ENCODE peak calls at places on chromosomes 2 and 18, in seven cellular contexts. P is astrocyte of the cerebellum, F is EL, L is A172, K is fibroblast of the aortic adventitia, U is fibroblast of the conjunctiva, Y is putamen. M is an unnamed sample.

GRCh38 chr2:117960231-117960630 is 53.6 kb downstream of the CCDC93 start:
- DNase-seq in P (no peak), F (no peak), Y (peak; percentile 53), K (peak; percentile 77), U (no peak), L (no peak), M (no peak)

GRCh38 chr2:205409403-205409802 is 272.9 kb upstream of the NRP2 start:
- DNase-seq in F (peak; percentile 30), U (no peak), Y (no peak), L (no peak), K (no peak), P (no peak), M (peak; percentile 50)

GRCh38 chr18:995641-996040 is 91.0 kb downstream of the ADCYAP1 start:
- DNase-seq in K (peak; percentile 95), U (no peak), Y (no peak), L (peak; percentile 88), F (peak; percentile 81), P (peak; percentile 66), M (peak; percentile 93)

GRCh38 chr2:194826241-194826640 is 830.8 kb upstream of the SLC39A10 start:
- DNase-seq in F (peak; percentile 4), L (peak; percentile 53), Y (no peak), K (no peak), U (no peak), P (no peak), M (no peak)

GRCh38 chr2:113061896-113062770 is 3.1 kb downstream of the IL36RN start:
- DNase-seq in U (no peak), F (no peak), Y (no peak), L (no peak), P (no peak), K (no peak), M (no peak)

GRCh38 chr2:157857881-157858280 is 18.2 kb downstream of the ACVR1 start:
- DNase-seq in F (peak; percentile 12), L (peak; percentile 60), K (peak; percentile 47), Y (no peak), U (peak; percentile 51), P (no peak), M (no peak)

GRCh38 chr18:13290856-13291271 is 72.3 kb downstream of the LDLRAD4 start:
- DNase-seq in P (no peak), F (no peak), L (no peak), K (no peak), Y (no peak), U (no peak), M (no peak)

GRCh38 chr2:5392658-5393057 is 299.5 kb upstream of the SOX11 start:
- DNase-seq in Y (no peak), U (no peak), P (no peak), K (no peak), L (peak; percentile 63), F (no peak), M (peak; percentile 39)

GRCh38 chr2:160472839-160473251 is 20.8 kb downstream of the RBMS1 start:
- DNase-seq in U (peak; percentile 49), L (no peak), Y (no peak), K (no peak), F (no peak), P (no peak), M (peak; percentile 38)